ENCODE peak calls at places on chromosomes 2 and 18, in eight cellular contexts. Z is esophagus squamous epithelium, E is dorsolateral prefrontal cortex, Y is mammary epithelial cell, K is cardiac fibroblast, L is AG10803, I is hepatocyte, N is thoracic aorta. A is an unnamed sample.

GRCh38 chr2:100580474-100581264 is 17.9 kb downstream of the PDCL3 start:
- DNase-seq in Z (no peak), E (no peak), Y (no peak), K (no peak), L (no peak), I (no peak), N (no peak), A (peak; percentile 62)

GRCh38 chr2:41933585-41934322 is 114.1 kb upstream of the PKDCC start:
- DNase-seq in Z (no peak), E (no peak), Y (peak; percentile 81), K (peak; percentile 97), L (peak; percentile 94), I (peak; percentile 75), N (no peak), A (peak; percentile 23)

GRCh38 chr2:202064206-202064880 is 8.7 kb upstream of the KIAA2012 start:
- DNase-seq in Z (no peak), E (no peak), Y (peak; percentile 70), K (peak; percentile 85), L (peak; percentile 84), I (peak; percentile 83), N (peak; percentile 19), A (no peak)

GRCh38 chr2:215439980-215440512 is 4.2 kb upstream of the FN1 start:
- DNase-seq in Z (no peak), E (no peak), Y (no peak), K (no peak), L (no peak), I (peak; percentile 32), N (no peak), A (no peak)

GRCh38 chr18:36561046-36561445 is 263.5 kb downstream of the FHOD3 start:
- DNase-seq in Z (no peak), E (no peak), Y (no peak), K (no peak), L (no peak), I (no peak), N (no peak), A (no peak)

GRCh38 chr2:12402440-12403139 is 314.1 kb upstream of the TRIB2 start:
- DNase-seq in Z (no peak), E (no peak), Y (no peak), K (no peak), L (no peak), I (no peak), N (no peak), A (no peak)

GRCh38 chr18:23069481-23069880 is 65.8 kb upstream of the CABLES1 start:
- DNase-seq in Z (no peak), E (no peak), Y (no peak), K (no peak), L (no peak), I (no peak), N (no peak), A (no peak)

GRCh38 chr2:40844353-40845277 is 392.7 kb upstream of the SLC8A1 start:
- DNase-seq in Z (no peak), E (no peak), Y (peak; percentile 30), K (peak; percentile 4), L (no peak), I (peak; percentile 45), N (no peak), A (peak; percentile 14)

GRCh38 chr2:5121677-5122076 is 570.5 kb upstream of the SOX11 start:
- DNase-seq in Z (no peak), E (no peak), Y (no peak), K (no peak), L (no peak), I (peak; percentile 52), N (no peak), A (no peak)

GRCh38 chr2:226487573-226487972 is 312.0 kb downstream of the IRS1 start:
- DNase-seq in Z (no peak), E (no peak), Y (peak; percentile 9), K (no peak), L (no peak), I (no peak), N (no peak), A (no peak)

GRCh38 chr2:101655941-101656422 is 41.5 kb upstream of the MAP4K4 start:
- DNase-seq in Z (no peak), E (no peak), Y (no peak), K (peak; percentile 60), L (peak; percentile 69), I (peak; percentile 17), N (peak; percentile 7), A (no peak)

GRCh38 chr2:197163755-197164753 is 146.5 kb downstream of the ANKRD44 start:
- DNase-seq in Z (no peak), E (peak; percentile 23), Y (no peak), K (no peak), L (no peak), I (peak; percentile 12), N (no peak), A (no peak)

GRCh38 chr18:72762505-72763122 is 105.2 kb downstream of the NETO1 start:
- DNase-seq in Z (no peak), E (no peak), Y (peak; percentile 61), K (peak; percentile 70), L (peak; percentile 62), I (peak; percentile 75), N (no peak), A (peak; percentile 62)

GRCh38 chr18:76592981-76593381 is 97.9 kb upstream of the ZNF516 start:
- DNase-seq in Z (no peak), E (no peak), Y (no peak), K (peak; percentile 22), L (no peak), I (peak; percentile 47), N (no peak), A (no peak)

GRCh38 chr2:101501443-101501842 is 26.5 kb upstream of the RFX8 start:
- DNase-seq in Z (no peak), E (no peak), Y (peak; percentile 50), K (no peak), L (no peak), I (no peak), N (no peak), A (no peak)

GRCh38 chr2:18719978-18720775 is 130.8 kb upstream of the NT5C1B start:
- DNase-seq in Z (no peak), E (no peak), Y (peak; percentile 70), K (peak; percentile 80), L (peak; percentile 61), I (peak; percentile 36), N (no peak), A (no peak)

GRCh38 chr2:155256803-155257202 is 558.3 kb downstream of the KCNJ3 start:
- DNase-seq in Z (no peak), E (no peak), Y (no peak), K (no peak), L (no peak), I (no peak), N (no peak), A (peak; percentile 8)

GRCh38 chr2:202545931-202546330 is 88.8 kb upstream of the FAM117B start:
- DNase-seq in Z (no peak), E (no peak), Y (no peak), K (no peak), L (no peak), I (no peak), N (no peak), A (no peak)

GRCh38 chr2:224062481-224063307 is 23.6 kb upstream of the SERPINE2 start:
- DNase-seq in Z (no peak), E (no peak), Y (no peak), K (no peak), L (no peak), I (no peak), N (no peak), A (no peak)
- TF ChIP-seq CTCF in Z (no peak), E (peak; percentile 42), Y (no peak), K (no peak), L (no peak), I (peak; percentile 23), N (no peak), A (no peak)

GRCh38 chr2:58207189-58207588 is 33.9 kb downstream of the FANCL start:
- DNase-seq in Z (no peak), E (no peak), Y (no peak), K (no peak), L (no peak), I (no peak), N (no peak), A (no peak)
- H3K4me3 ChIP-seq in Z (no peak overlapping the region), E (no peak overlapping the region), Y (no peak overlapping the region), K (no peak overlapping the region), L (no peak overlapping the region), I (no peak overlapping the region), N (no peak overlapping the region), A (no peak overlapping the region)

DNA sequence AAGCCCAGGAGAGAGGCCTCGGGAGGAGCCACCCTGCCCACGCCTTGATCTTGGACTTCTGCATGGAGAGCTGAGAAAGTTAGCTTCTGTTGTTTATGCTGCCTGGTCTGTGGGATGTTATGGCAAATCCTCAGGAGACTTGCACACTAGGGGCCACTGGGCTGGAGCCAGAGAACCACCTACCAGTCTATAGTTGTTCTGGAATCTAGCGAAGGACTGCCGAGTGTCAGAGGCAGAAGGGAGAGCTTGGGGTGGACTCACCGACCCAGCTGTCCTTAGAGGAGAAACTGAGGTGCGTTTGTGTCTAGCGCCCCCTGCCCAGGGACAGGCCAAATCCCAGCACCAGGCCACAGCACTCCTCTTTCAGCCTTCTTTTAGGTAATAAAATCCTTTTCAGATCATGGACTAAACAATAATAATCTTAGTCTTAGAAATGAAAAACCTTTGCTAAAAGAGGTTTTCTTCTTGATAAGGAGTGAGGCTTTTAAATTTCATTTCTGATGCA is 398.7 kb upstream of the SALL3 start:
- DNase-seq in Z (no peak), E (no peak), Y (no peak), K (no peak), L (no peak), I (no peak), N (no peak), A (no peak)
- TF ChIP-seq CTCF in Z (no peak), E (peak; percentile 37), Y (no peak), K (no peak), L (no peak), I (no peak), N (no peak), A (no peak)

GRCh38 chr18:57666818-57667497 is 45.3 kb upstream of the NARS1 start:
- DNase-seq in Z (no peak), E (no peak), Y (peak; percentile 38), K (peak; percentile 69), L (peak; percentile 92), I (peak; percentile 33), N (no peak), A (no peak)

GRCh38 chr18:57664600-57665165 is 43.0 kb upstream of the NARS1 start:
- DNase-seq in Z (no peak), E (no peak), Y (no peak), K (no peak), L (no peak), I (no peak), N (no peak), A (no peak)

GRCh38 chr18:57670046-57670445 is 48.4 kb upstream of the NARS1 start:
- DNase-seq in Z (no peak), E (no peak), Y (no peak), K (no peak), L (no peak), I (no peak), N (no peak), A (no peak)

GRCh38 chr18:57668021-57668420 is 46.4 kb upstream of the NARS1 start:
- DNase-seq in Z (no peak), E (no peak), Y (no peak), K (no peak), L (no peak), I (no peak), N (no peak), A (no peak)
- H3K4me3 ChIP-seq in Z (no peak overlapping the region), E (no peak overlapping the region), Y (no peak overlapping the region), K (no peak overlapping the region), L (no peak overlapping the region), I (no peak overlapping the region), N (no peak overlapping the region), A (no peak overlapping the region)

GRCh38 chr2:10220516-10221391 is 82.0 kb upstream of the HPCAL1 start:
- DNase-seq in Z (no peak), E (no peak), Y (peak; percentile 40), K (peak; percentile 45), L (peak; percentile 84), I (no peak), N (no peak), A (peak; percentile 5)
- TF ChIP-seq CTCF in Z (no peak), E (no peak), Y (no peak), K (no peak), L (no peak), I (no peak), N (no peak), A (no peak)

A was measured in GM12865.